ENCODE peak calls at places on chromosomes 12 and 14, in five cellular contexts. Q, I, F, C and S are unnamed samples.

GRCh38 chr14:99129998-99130397 is 142.0 kb downstream of the BCL11B start:
- DNase-seq in C (no peak), I (no peak), Q (no peak), F (no peak), S (no peak)

GRCh38 chr12:79063258-79063657 is 198.7 kb downstream of the SYT1 start:
- DNase-seq in Q (no peak), C (no peak), F (no peak), I (no peak), S (no peak)

GRCh38 chr14:33726685-33727084 is 224.2 kb downstream of the EGLN3 start:
- DNase-seq in F (no peak), Q (no peak), C (no peak), I (no peak), S (no peak)

GRCh38 chr12:79155703-79156102 is 291.1 kb downstream of the SYT1 start:
- DNase-seq in C (no peak), I (no peak), Q (no peak), F (no peak), S (no peak)

GRCh38 chr14:63203618-63204406 is 431 bp upstream of the RHOJ start:
- DNase-seq in Q (peak; percentile 88), C (peak; percentile 92), F (peak; percentile 57), I (peak; percentile 93), S (peak; percentile 90)

GRCh38 chr12:114666746-114667668 is 17.0 kb downstream of the TBX3 start:
- DNase-seq in F (no peak), C (no peak), Q (no peak), I (no peak), S (no peak)

GRCh38 chr12:58341791-58342190 is 400.4 kb downstream of the ATP23 start:
- DNase-seq in C (no peak), I (no peak), Q (no peak), F (no peak), S (no peak)

GRCh38 chr12:6946033-6946919 is 2.5 kb downstream of the C12orf57 start:
- DNase-seq in Q (no peak), F (peak; percentile 95), C (no peak), I (no peak), S (peak; percentile 70)

GRCh38 chr14:102479777-102480176 is 29.8 kb downstream of the ANKRD9 start:
- DNase-seq in C (no peak), F (peak; percentile 65), Q (no peak), I (no peak), S (peak; percentile 86)

GRCh38 chr12:24198070-24198469 is 248.6 kb upstream of the SOX5 start:
- DNase-seq in Q (no peak), C (no peak), F (no peak), I (no peak), S (no peak)

GRCh38 chr12:12946686-12947355 is 5.1 kb downstream of the GPRC5D start:
- DNase-seq in I (peak; percentile 60), C (no peak), F (no peak), Q (no peak), S (no peak)

GRCh38 chr12:115450017-115450416 is 766.0 kb upstream of the TBX3 start:
- DNase-seq in C (no peak), Q (no peak), F (no peak), I (no peak), S (no peak)

GRCh38 chr12:125304029-125304428 is 238.8 kb downstream of the AACS start:
- DNase-seq in Q (no peak), C (no peak), I (no peak), F (no peak), S (no peak)

GRCh38 chr12:6033546-6033945 is 88.5 kb upstream of the ANO2 start:
- DNase-seq in I (no peak), C (no peak), Q (no peak), F (no peak), S (no peak)

GRCh38 chr12:75831413-75831812 is 200.2 kb downstream of the PHLDA1 start:
- DNase-seq in C (no peak), Q (no peak), F (no peak), I (no peak), S (no peak)

GRCh38 chr12:131694116-131694838 is 16.6 kb upstream of the SFSWAP start:
- DNase-seq in F (no peak), Q (no peak), I (no peak), C (no peak), S (no peak)

GRCh38 chr14:72851660-72852059 is 42.2 kb downstream of the DPF3 start:
- DNase-seq in Q (no peak), F (no peak), C (no peak), I (no peak), S (no peak)

GRCh38 chr12:110015132-110015531 is 15.9 kb downstream of the ANKRD13A start:
- DNase-seq in Q (no peak), C (no peak), I (no peak), F (no peak), S (no peak)

GRCh38 chr14:55482936-55483605 is 42.7 kb upstream of the TBPL2 start:
- DNase-seq in Q (no peak), C (no peak), F (no peak), I (no peak), S (no peak)

DNA sequence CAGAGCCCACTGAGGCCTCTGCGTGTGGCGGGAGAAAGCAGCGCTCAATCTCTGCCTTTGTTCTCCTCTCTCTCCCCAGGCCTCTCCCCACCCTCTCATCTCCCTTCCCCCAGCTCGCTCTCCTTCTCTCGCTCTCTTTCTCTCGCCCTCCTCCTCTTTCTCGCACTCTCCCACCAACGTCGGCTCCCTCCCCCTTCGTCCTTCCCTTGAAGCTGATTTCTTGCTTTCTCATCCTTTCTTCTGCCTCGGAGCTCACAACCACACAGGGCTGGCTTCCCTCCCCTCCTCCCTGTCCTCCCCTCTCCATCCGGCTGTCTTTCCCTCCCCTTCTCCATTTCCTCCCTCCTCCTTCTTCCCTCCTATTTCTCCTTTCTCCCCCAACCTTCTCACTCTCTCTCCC is 96.4 kb downstream of the LRRC74A start:
- DNase-seq in F (no peak), I (no peak), Q (no peak), C (no peak), S (no peak)
- H3K27ac ChIP-seq in F (no peak overlapping the region), I (no peak overlapping the region), Q (no peak overlapping the region), C (peak overlapping the region; percentile 3), S (peak overlapping the region; percentile 71)

GRCh38 chr12:15977999-15978398 is 66.9 kb downstream of the DERA start:
- DNase-seq in I (no peak), Q (no peak), C (no peak), F (no peak), S (no peak)

GRCh38 chr12:15979096-15980091 is 68.3 kb downstream of the DERA start:
- DNase-seq in I (no peak), F (peak; percentile 43), C (no peak), Q (no peak), S (no peak)

GRCh38 chr12:15982071-15982470 is 70.9 kb downstream of the DERA start:
- DNase-seq in F (no peak), Q (no peak), C (no peak), I (no peak), S (no peak)

GRCh38 chr12:15982471-15982870 is 71.3 kb downstream of the DERA start:
- DNase-seq in Q (no peak), C (no peak), I (no peak), F (no peak), S (no peak)

DNA sequence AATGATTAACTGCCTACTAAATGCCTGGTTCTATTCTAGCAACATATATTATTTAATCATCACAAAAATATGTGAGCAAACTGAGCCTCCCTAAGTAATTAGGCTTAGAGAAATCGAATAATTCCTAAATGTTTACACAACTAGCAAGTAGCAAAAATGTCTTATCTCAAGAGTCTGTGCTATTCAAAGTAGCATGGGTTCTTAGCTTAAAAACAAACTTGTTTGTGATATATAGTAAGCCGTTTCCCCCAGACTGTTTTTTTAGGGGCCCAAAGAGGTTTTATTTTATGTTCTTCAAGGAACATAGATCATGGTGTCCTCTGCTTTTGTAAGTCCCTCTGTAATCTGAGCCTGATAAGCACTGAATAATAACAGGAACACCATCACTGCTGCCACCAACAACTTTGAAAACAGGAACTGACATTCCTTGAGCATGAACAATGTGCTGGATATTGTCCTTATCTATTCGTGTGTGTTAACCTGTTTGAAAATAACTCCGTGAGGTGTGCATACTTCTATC is 67.4 kb downstream of the DERA start:
- DNase-seq in F (no peak), C (no peak), Q (no peak), I (no peak), S (no peak)
- TF ChIP-seq POLR2A in F (no peak), C (no peak), Q (no peak), I (no peak), S (no peak)

GRCh38 chr14:61476737-61477410 is 155.5 kb downstream of the PRKCH start:
- DNase-seq in F (peak; percentile 48), Q (peak; percentile 82), I (no peak), C (peak; percentile 65), S (peak; percentile 22)
- H3K4me3 ChIP-seq in F (no peak overlapping the region), Q (no peak overlapping the region), I (no peak overlapping the region), C (no peak overlapping the region), S (no peak overlapping the region)

GRCh38 chr14:31568671-31569070 is 7.5 kb downstream of the NUBPL start:
- DNase-seq in I (no peak), C (no peak), F (no peak), Q (no peak), S (no peak)
- H3K27ac ChIP-seq in I (no peak overlapping the region), C (no peak overlapping the region), F (no peak overlapping the region), Q (no peak overlapping the region), S (no peak overlapping the region)

GRCh38 chr14:21476526-21476924 is 234 bp downstream of the RAB2B start:
- DNase-seq in F (peak; percentile 94), C (no peak), Q (no peak), I (peak; percentile 97), S (no peak)
- TF ChIP-seq POLR2A in F (no peak), C (no peak), Q (no peak), I (no peak), S (no peak)

DNA sequence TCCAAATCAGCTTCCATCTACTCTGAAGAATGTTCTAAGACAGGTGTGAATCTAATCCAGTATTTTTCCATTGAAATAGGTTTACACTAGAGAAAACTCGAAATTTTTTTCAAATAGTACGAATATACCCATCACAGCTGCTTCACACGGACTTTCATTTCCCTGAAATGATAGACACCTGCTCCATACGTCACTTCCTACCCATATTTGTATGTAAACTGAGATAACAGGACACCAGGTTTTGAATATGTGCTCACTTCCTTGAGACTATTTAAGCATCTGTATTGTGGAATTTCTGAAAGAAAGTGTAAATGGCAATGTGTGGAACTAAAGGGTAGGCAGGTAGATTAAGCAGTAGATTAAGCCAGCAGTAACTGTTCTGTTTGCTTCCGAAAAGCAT is 13.4 kb upstream of the ITPR2 start:
- DNase-seq in C (no peak), F (no peak), Q (no peak), I (no peak), S (no peak)
- H3K4me3 ChIP-seq in C (no peak overlapping the region), F (no peak overlapping the region), Q (no peak overlapping the region), I (no peak overlapping the region), S (no peak overlapping the region)

GRCh38 chr14:88129306-88130056 is 124.5 kb downstream of the GPR65 start:
- DNase-seq in Q (peak; percentile 14), F (no peak), I (no peak), C (no peak), S (no peak)
- H3K27ac ChIP-seq in Q (no peak overlapping the region), F (peak overlapping the region; percentile 50), I (peak overlapping the region; percentile 13), C (no peak overlapping the region), S (no peak overlapping the region)